ENCODE peak calls at places on chromosomes 11 and 22, in ten cellular contexts. Q is GM06990; H is GM23248; M is neuronal stem cell; Y is testis; W is Peyer's patch; U is CD4-positive, alpha-beta T cell; Z is HL-60; G is dorsolateral prefrontal cortex; R is kidney epithelial cell. X is an unnamed sample.

GRCh38 chr22:38811241-38811640 is 17.3 kb upstream of the DNAL4 start:
- DNase-seq in Q (no peak), H (no peak), M (no peak), Y (no peak), W (no peak), U (no peak), Z (no peak), G (no peak), R (no peak), X (no peak)

GRCh38 chr22:37681001-37681424 is 5.1 kb upstream of the NOL12 start:
- DNase-seq in Q (no peak), H (peak; percentile 70), M (no peak), Y (no peak), W (no peak), U (no peak), Z (no peak), G (no peak), R (no peak), X (no peak)

GRCh38 chr11:65932558-65932919 is 12.7 kb upstream of the TSGA10IP start:
- DNase-seq in Q (no peak), H (peak; percentile 65), M (no peak), Y (no peak), W (no peak), U (no peak), Z (no peak), G (no peak), R (no peak), X (no peak)

GRCh38 chr11:127461575-127462344 is 461.2 kb upstream of the KIRREL3 start:
- DNase-seq in Q (no peak), H (no peak), M (peak; percentile 14), Y (no peak), W (no peak), U (no peak), Z (no peak), G (no peak), R (no peak), X (no peak)

GRCh38 chr11:1384206-1384965 is 5.3 kb upstream of the BRSK2 start:
- DNase-seq in Q (peak; percentile 50), H (peak; percentile 43), M (no peak), Y (no peak), W (peak; percentile 59), U (no peak), Z (no peak), G (no peak), R (no peak), X (no peak)

GRCh38 chr11:75403037-75403436 is 3.7 kb downstream of the RPS3 start:
- DNase-seq in Q (no peak), H (peak; percentile 17), M (no peak), Y (no peak), W (no peak), U (no peak), Z (no peak), G (no peak), R (no peak), X (no peak)

GRCh38 chr22:37485006-37485713 is 1.0 kb downstream of the MFNG start:
- DNase-seq in Q (peak; percentile 78), H (no peak), M (no peak), Y (no peak), W (peak; percentile 53), U (peak; percentile 62), Z (peak; percentile 61), G (no peak), R (no peak), X (no peak)

GRCh38 chr11:36088234-36088975 is 144.5 kb downstream of the LDLRAD3 start:
- DNase-seq in Q (no peak), H (peak; percentile 69), M (no peak), Y (no peak), W (no peak), U (no peak), Z (no peak), G (no peak), R (no peak), X (no peak)

GRCh38 chr11:122344281-122344680 is 228.3 kb upstream of the BLID start:
- DNase-seq in Q (no peak), H (peak; percentile 83), M (no peak), Y (peak; percentile 40), W (no peak), U (no peak), Z (no peak), G (no peak), R (no peak), X (no peak)

DNA sequence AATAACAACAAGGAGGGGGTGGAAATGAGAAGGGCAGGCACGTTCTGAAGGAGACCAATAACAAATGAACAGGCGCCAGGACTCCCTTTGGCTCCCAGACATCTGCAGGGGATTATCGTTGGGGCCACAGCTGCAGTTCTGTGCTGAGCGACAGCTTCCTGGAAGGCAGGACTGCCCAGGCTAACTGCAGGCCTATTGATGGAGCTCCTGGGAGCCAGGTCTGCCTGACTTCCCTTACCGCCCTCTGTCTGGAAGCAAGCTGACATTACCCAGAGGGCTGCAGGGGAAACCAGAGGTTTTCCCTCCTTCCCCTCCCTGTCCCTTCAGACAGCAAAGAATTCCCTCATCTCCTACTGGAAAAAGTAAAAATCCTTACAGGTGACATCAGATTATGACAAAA is 5.0 kb downstream of the DRD2 start:
- DNase-seq in Q (no peak), H (no peak), M (no peak), Y (no peak), W (no peak), U (no peak), Z (no peak), G (no peak), R (no peak), X (peak; percentile 64)
- H3K27me3 ChIP-seq in Q (peaks cover 2% of the 10 kb centered on the region), H (peaks cover 56% of the 10 kb centered on the region), M (peaks cover 14% of the 10 kb centered on the region), Y (no peaks in the 10 kb centered on the region), W (peaks cover 8% of the 10 kb centered on the region), U (peaks cover 34% of the 10 kb centered on the region), Z (peaks cover 20% of the 10 kb centered on the region), G (peaks cover 20% of the 10 kb centered on the region), R (peaks cover 14% of the 10 kb centered on the region), X (no peaks in the 10 kb centered on the region)

GRCh38 chr22:20632518-20632917 is 125.1 kb downstream of the MED15 start:
- DNase-seq in Q (no peak), H (no peak), M (no peak), Y (no peak), W (no peak), U (no peak), Z (no peak), G (no peak), R (no peak), X (no peak)

GRCh38 chr22:20632082-20632481 is 124.7 kb downstream of the MED15 start:
- DNase-seq in Q (no peak), H (no peak), M (no peak), Y (no peak), W (no peak), U (no peak), Z (no peak), G (no peak), R (no peak), X (no peak)

GRCh38 chr22:20629401-20629800 is 122.0 kb downstream of the MED15 start:
- DNase-seq in Q (no peak), H (no peak), M (no peak), Y (no peak), W (no peak), U (no peak), Z (no peak), G (no peak), R (no peak), X (no peak)

GRCh38 chr22:20628081-20628939 is 120.9 kb downstream of the MED15 start:
- DNase-seq in Q (no peak), H (no peak), M (no peak), Y (no peak), W (no peak), U (no peak), Z (no peak), G (no peak), R (no peak), X (no peak)

DNA sequence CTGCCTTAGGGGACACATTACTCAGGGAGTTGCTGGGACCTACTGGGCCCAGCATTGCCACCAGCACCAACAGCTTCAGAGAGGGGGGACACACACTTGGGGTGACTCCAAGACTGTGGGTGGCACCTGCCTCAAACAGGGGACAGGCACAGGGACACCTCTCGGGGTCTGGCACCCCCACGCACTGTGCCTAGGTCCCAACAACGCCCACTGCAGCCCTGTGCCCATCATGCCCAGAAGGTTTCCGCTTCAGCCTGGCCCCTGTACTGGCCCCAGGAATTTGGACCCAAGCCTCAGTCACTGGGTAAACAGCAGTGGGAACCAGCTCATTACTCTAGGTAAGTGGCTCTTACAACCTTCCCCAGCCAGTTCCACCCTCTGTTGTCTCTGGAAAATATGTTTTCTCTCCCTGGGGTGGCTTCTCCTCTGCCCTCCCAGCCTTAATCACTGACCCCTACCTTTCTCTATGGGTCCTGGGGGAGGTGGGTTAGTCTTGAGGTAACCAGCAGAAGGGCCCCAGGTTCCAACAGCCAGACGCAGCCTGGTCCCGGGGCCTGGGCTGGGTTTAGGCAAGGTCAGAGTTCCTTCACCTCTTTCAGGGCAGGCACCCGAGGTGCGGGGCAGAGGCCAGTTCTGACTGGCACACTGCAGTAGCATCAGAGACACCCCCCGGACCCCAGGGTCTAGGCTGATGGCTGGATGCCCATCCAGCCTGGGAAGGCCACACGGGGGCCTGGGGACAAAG is 123.6 kb downstream of the MED15 start:
- DNase-seq in Q (no peak), H (no peak), M (no peak), Y (no peak), W (no peak), U (no peak), Z (no peak), G (no peak), R (no peak), X (no peak)
- H3K27me3 ChIP-seq in Q (no peaks in the 10 kb centered on the region), H (peaks cover 36% of the 10 kb centered on the region), M (no peaks in the 10 kb centered on the region), Y (no peaks in the 10 kb centered on the region), W (no peaks in the 10 kb centered on the region), U (no peaks in the 10 kb centered on the region), Z (no peaks in the 10 kb centered on the region), G (no peaks in the 10 kb centered on the region), R (peaks cover 13% of the 10 kb centered on the region), X (no peaks in the 10 kb centered on the region)

DNA sequence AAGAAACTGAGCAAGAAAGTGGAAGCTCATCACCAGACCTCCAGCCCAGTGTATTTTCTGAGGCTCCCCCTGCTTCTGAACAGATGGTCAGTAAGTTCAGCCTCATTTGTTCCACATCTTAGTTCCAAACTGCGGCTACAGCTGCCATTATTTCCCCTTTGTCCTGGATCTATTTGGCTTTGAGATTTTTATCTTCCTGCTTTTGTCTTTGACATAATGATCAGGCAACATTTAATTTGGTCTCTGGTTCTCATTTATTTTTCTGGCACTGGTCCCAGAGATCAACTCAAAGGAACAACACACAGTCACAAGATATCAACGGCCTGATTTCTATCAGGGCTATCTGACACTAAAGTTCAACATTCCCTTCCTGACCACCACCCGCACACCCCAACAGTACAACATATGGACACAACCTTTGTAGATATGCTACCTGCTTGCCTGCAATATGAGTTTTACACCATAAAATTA is 137.5 kb downstream of the FAM76B start:
- DNase-seq in Q (no peak), H (no peak), M (no peak), Y (no peak), W (no peak), U (no peak), Z (no peak), G (no peak), R (no peak), X (peak; percentile 59)
- H3K27me3 ChIP-seq in Q (no peaks in the 10 kb centered on the region), H (no peaks in the 10 kb centered on the region), M (no peaks in the 10 kb centered on the region), Y (no peaks in the 10 kb centered on the region), W (no peaks in the 10 kb centered on the region), U (no peaks in the 10 kb centered on the region), Z (no peaks in the 10 kb centered on the region), G (no peaks in the 10 kb centered on the region), R (no peaks in the 10 kb centered on the region), X (no peaks in the 10 kb centered on the region)

DNA sequence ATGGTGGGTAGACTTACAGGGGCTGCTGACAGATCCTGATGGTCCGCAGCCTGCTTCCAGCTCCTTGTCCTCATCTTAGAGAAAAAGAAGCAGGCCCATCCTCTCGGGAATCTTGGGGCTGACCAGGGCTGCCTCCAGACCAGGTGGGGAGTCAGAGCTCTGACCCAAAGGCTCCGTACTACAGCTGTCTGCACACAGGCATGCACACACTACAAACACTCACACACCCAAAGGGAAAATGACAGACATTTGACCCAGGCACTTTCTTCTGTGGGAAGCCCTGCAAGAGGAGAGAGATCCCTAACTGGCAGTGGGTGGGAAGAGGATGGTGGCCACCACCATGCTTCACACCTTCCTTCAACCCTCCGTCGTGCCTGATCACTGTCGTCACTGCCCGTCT is 46.9 kb upstream of the MYOD1 start:
- DNase-seq in Q (no peak), H (no peak), M (no peak), Y (no peak), W (no peak), U (no peak), Z (no peak), G (no peak), R (no peak), X (no peak)
- H3K27me3 ChIP-seq in Q (no peaks in the 10 kb centered on the region), H (no peaks in the 10 kb centered on the region), M (no peaks in the 10 kb centered on the region), Y (no peaks in the 10 kb centered on the region), W (no peaks in the 10 kb centered on the region), U (no peaks in the 10 kb centered on the region), Z (peaks cover 3% of the 10 kb centered on the region), G (no peaks in the 10 kb centered on the region), R (peaks cover 3% of the 10 kb centered on the region), X (peaks cover 5% of the 10 kb centered on the region)

X was measured in BE2C.